ENCODE peak calls at places on chromosomes 7 and 10, in six cellular contexts. T is A549; W is Calu3; Q is RWPE2; U is CD8-positive, alpha-beta T cell; A is MCF 10A. P is an unnamed sample.

GRCh38 chr10:121695731-121696464 is 97.7 kb upstream of the FGFR2 start:
- DNase-seq in T (no peak), W (no peak), Q (no peak), U (no peak), A (peak), P (no peak)

GRCh38 chr10:122348512-122348911 is 26.0 kb upstream of the PLEKHA1 start:
- DNase-seq in T (no peak), W (no peak), Q (no peak), U (no peak), A (no peak), P (no peak)

GRCh38 chr7:37494940-37495339 is 46.3 kb upstream of the ELMO1 start:
- DNase-seq in T (no peak), W (no peak), Q (no peak), U (no peak), A (no peak), P (no peak)

GRCh38 chr10:69567920-69568319 is 5.3 kb downstream of the NEUROG3 start:
- DNase-seq in T (peak), W (peak), Q (no peak), U (no peak), A (peak), P (peak)

GRCh38 chr7:140506788-140507464 is 27.6 kb upstream of the MKRN1 start:
- DNase-seq in T (no peak), W (no peak), Q (no peak), U (no peak), A (peak), P (no peak)

GRCh38 chr7:155729847-155730246 is 82.4 kb downstream of the SHH start:
- DNase-seq in T (no peak), W (peak), Q (no peak), U (no peak), A (peak), P (no peak)

GRCh38 chr7:113414636-113415035 is 296.3 kb upstream of the SMIM30 start:
- DNase-seq in T (no peak), W (no peak), Q (no peak), U (no peak), A (no peak), P (no peak)

GRCh38 chr10:1015688-1016087 is 10.0 kb downstream of the IDI2 start:
- DNase-seq in T (no peak), W (no peak), Q (no peak), U (no peak), A (no peak), P (no peak)

GRCh38 chr10:24518981-24519597 is 204.6 kb downstream of the ARHGAP21 start:
- DNase-seq in T (peak), W (peak), Q (no peak), U (no peak), A (peak), P (peak)

GRCh38 chr7:156752371-156753297 is 112.1 kb downstream of the RNF32 start:
- DNase-seq in T (no peak), W (no peak), Q (no peak), U (no peak), A (no peak), P (no peak)

GRCh38 chr7:146002431-146003078 is 114.0 kb upstream of the CNTNAP2 start:
- DNase-seq in T (no peak), W (no peak), Q (no peak), U (no peak), A (no peak), P (no peak)

GRCh38 chr7:73671857-73672445 is 4.3 kb downstream of the VPS37D start:
- DNase-seq in T (no peak), W (no peak), Q (no peak), U (no peak), A (no peak), P (no peak)

GRCh38 chr10:77911535-77912123 is 14.9 kb downstream of the DLG5 start:
- DNase-seq in T (peak), W (peak), Q (no peak), U (no peak), A (peak), P (no peak)

GRCh38 chr7:2641406-2642393 is 9.9 kb downstream of the TTYH3 start:
- DNase-seq in T (no peak), W (no peak), Q (no peak), U (no peak), A (peak), P (peak)

GRCh38 chr10:103416436-103417147 is 20.2 kb downstream of the PDCD11 start:
- DNase-seq in T (peak), W (peak), Q (no peak), U (peak), A (peak), P (peak)

GRCh38 chr10:7432884-7433726 is 22.3 kb upstream of the SFMBT2 start:
- DNase-seq in T (no peak), W (no peak), Q (no peak), U (no peak), A (no peak), P (no peak)

GRCh38 chr7:129613016-129613337 is 1.5 kb downstream of the NRF1 start:
- DNase-seq in T (no peak), W (no peak), Q (no peak), U (no peak), A (no peak), P (no peak)

GRCh38 chr7:51187941-51188340 is 128.7 kb downstream of the COBL start:
- DNase-seq in T (peak), W (no peak), Q (no peak), U (no peak), A (no peak), P (peak)

GRCh38 chr7:66304536-66304935 is 99.4 kb downstream of the TPST1 start:
- DNase-seq in T (no peak), W (no peak), Q (no peak), U (no peak), A (no peak), P (no peak)

GRCh38 chr10:22058195-22058594 is 54.7 kb upstream of the DNAJC1 start:
- DNase-seq in T (no peak), W (no peak), Q (no peak), U (no peak), A (no peak), P (no peak)

GRCh38 chr10:62779487-62780248 is 24.9 kb upstream of the ADO start:
- DNase-seq in T (no peak), W (peak), Q (no peak), U (peak), A (peak), P (no peak)

GRCh38 chr10:124744047-124744687 is at the start of gene FAM53B:
- DNase-seq in T (peak), W (peak), Q (no peak), U (peak), A (peak), P (peak)
- TF ChIP-seq CTCF in T (peak), W (no peak), Q (peak), U (no peak), A (no peak), P (no peak)

DNA sequence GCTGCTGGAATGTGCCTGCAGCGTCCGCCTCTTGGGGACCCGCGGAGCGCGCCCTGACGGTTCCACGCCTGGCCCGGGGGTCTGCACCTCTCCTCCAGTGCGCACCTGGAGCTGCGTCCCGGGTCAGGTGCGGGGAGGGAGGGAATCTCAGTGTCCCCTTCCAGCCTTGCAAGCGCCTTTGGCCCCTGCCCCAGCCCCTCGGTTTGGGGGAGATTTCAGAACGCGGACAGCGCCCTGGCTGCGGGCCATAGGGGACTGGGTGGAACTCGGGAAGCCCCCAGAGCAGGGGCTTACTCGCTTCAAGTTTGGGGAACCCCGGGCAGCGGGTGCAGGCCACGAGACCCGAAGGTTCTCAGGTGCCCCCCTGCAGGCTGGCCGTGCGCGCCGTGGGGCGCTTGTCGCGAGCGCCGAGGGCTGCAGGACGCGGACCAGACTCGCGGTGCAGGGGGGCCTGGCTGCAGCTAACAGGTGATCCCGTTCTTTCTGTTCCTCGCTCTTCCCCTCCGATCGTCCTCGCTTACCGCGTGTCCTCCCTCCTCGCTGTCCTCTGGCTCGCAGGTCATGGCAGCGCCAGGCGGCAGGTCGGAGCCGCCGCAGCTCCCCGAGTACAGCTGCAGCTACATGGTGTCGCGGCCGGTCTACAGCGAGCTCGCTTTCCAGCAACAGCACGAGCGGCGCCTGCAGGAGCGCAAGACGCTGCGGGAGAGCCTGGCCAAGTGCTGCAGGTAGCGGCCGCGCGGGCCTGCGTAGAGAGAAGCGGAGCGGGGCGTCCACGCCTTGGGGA is 645 bp downstream of the SLC26A4 start:
- DNase-seq in T (no peak), W (peak), Q (peak), U (no peak), A (peak), P (peak)
- TF ChIP-seq CTCF in T (no peak), W (no peak), Q (peak), U (no peak), A (no peak), P (no peak)

GRCh38 chr7:134750083-134751062 is 29.1 kb upstream of the CALD1 start:
- DNase-seq in T (peak), W (peak), Q (no peak), U (peak), A (peak), P (peak)

GRCh38 chr7:134758981-134759380 is 20.5 kb upstream of the CALD1 start:
- DNase-seq in T (no peak), W (no peak), Q (no peak), U (no peak), A (no peak), P (no peak)

GRCh38 chr7:134752006-134752760 is 27.3 kb upstream of the CALD1 start:
- DNase-seq in T (no peak), W (no peak), Q (no peak), U (no peak), A (peak), P (no peak)

GRCh38 chr7:134757938-134758337 is 21.5 kb upstream of the CALD1 start:
- DNase-seq in T (no peak), W (no peak), Q (no peak), U (no peak), A (no peak), P (no peak)

DNA sequence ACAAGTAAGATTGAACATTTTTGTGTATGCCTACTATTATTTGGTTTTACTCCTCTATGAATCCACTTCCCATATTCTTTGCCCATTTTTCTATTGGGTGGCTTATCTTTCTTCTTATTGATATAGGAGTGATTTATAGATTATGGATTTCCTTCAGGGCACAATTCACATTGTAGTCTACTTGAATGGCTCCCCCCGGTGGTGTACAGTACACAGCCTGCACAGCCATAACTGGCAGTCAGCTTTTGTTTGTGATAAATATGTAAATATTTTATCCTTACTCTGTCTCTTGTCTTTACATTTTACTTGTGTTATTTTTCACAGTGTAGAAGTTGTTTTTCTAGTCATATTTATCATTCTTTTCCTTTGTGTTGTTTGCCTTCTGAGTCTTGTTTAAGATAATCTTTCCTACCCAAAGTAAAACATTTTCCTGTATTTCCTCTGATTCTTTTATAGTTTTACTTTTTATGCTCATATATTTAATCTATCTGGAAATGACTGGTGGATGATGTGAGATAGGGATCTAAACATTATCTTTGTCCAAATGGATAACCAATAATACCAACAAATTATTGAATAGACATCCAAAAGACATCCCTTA is 23.9 kb upstream of the CALD1 start:
- DNase-seq in T (no peak), W (peak), Q (no peak), U (peak), A (peak), P (peak)
- TF ChIP-seq CTCF in T (peak), W (no peak), Q (peak), U (peak), A (peak), P (peak)

GRCh38 chr7:91243591-91244368 is 20.5 kb upstream of the FZD1 start:
- DNase-seq in T (no peak), W (no peak), Q (no peak), U (no peak), A (no peak), P (no peak)

GRCh38 chr7:91248996-91249395 is 15.2 kb upstream of the FZD1 start:
- DNase-seq in T (no peak), W (no peak), Q (no peak), U (no peak), A (peak), P (no peak)

GRCh38 chr7:91249506-91250233 is 14.6 kb upstream of the FZD1 start:
- DNase-seq in T (no peak), W (peak), Q (no peak), U (no peak), A (peak), P (no peak)

GRCh38 chr7:91250706-91251105 is 13.5 kb upstream of the FZD1 start:
- DNase-seq in T (no peak), W (no peak), Q (no peak), U (no peak), A (no peak), P (no peak)

GRCh38 chr7:91247497-91247896 is 16.7 kb upstream of the FZD1 start:
- DNase-seq in T (no peak), W (no peak), Q (no peak), U (no peak), A (no peak), P (no peak)
- TF ChIP-seq CTCF in T (no peak), W (no peak), Q (no peak), U (no peak), A (no peak), P (no peak)

P was measured in endothelial cell.